ENCODE peak calls at places on chromosomes 2 and 18, in four cellular contexts. K, I, Q and D are unnamed samples.

GRCh38 chr2:174644406-174644805 is 46.8 kb upstream of the WIPF1 start:
- DNase-seq in Q (no peak), K (no peak), I (no peak), D (no peak)

GRCh38 chr2:46420945-46421344 is 58.4 kb upstream of the TMEM247 start:
- DNase-seq in K (no peak), I (no peak), Q (no peak), D (no peak)

GRCh38 chr18:39345321-39345720 is 1779.7 kb upstream of the CELF4 start:
- DNase-seq in I (no peak), Q (no peak), K (no peak), D (no peak)

GRCh38 chr18:39453882-39454281 is 1888.3 kb upstream of the CELF4 start:
- DNase-seq in Q (peak), K (no peak), I (peak), D (no peak)

GRCh38 chr2:160061533-160062282 is 707 bp downstream of the PLA2R1 start:
- DNase-seq in Q (peak), K (no peak), I (peak), D (no peak)

GRCh38 chr2:85839461-85839860 is 49.3 kb downstream of the ST3GAL5 start:
- DNase-seq in Q (no peak), K (no peak), I (no peak), D (no peak)

GRCh38 chr2:203935568-203935967 is 995 bp upstream of the ICOS start:
- DNase-seq in Q (no peak), I (no peak), K (no peak), D (no peak)

GRCh38 chr2:17719562-17720371 is 33.8 kb downstream of the SMC6 start:
- DNase-seq in Q (no peak), K (peak), I (no peak), D (no peak)

GRCh38 chr2:33214436-33214835 is 262.0 kb upstream of the RASGRP3 start:
- DNase-seq in K (no peak), Q (peak), I (no peak), D (no peak)

GRCh38 chr18:76615065-76615733 is 120.2 kb upstream of the ZNF516 start:
- DNase-seq in Q (no peak), K (no peak), I (no peak), D (no peak)

GRCh38 chr18:33849731-33850130 is 271.7 kb downstream of the ASXL3 start:
- DNase-seq in Q (no peak), I (no peak), K (no peak), D (no peak)

GRCh38 chr2:239697765-239698164 is 296.9 kb upstream of the HDAC4 start:
- DNase-seq in I (no peak), Q (no peak), K (no peak), D (no peak)

GRCh38 chr2:120979398-120979797 is 243.7 kb downstream of the GLI2 start:
- DNase-seq in Q (no peak), K (no peak), I (no peak), D (no peak)

GRCh38 chr2:121793816-121794215 is 38.4 kb downstream of the TSN start:
- DNase-seq in I (no peak), K (no peak), Q (no peak), D (no peak)

DNA sequence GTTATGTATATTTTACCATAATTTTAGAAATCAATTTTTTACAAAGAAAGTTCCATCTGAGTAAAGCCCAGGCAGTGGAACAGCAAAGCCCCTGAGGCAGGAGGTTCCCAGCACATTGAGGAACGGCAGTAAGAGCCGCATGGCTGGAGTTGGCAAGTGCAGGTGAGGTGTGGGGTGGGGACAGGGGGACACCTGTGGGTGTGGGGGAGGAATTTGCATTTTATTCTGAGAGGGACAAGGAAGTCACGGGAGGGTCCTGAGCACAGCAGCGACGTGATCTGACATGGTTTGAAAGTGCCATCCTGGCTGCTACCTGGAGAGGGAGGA is 16.1 kb upstream of the ADI1 start:
- DNase-seq in K (no peak), I (no peak), Q (no peak), D (no peak)
- H3K4me3 ChIP-seq in K (peak), I (no peak), Q (no peak), D (no peak)

GRCh38 chr18:57747809-57748680 is 55.1 kb downstream of the ATP8B1 start:
- DNase-seq in K (no peak), Q (no peak), I (no peak), D (no peak)

GRCh38 chr18:57743008-57743407 is 60.1 kb downstream of the ATP8B1 start:
- DNase-seq in K (no peak), Q (no peak), I (peak), D (no peak)

GRCh38 chr18:57741273-57741672 is 61.8 kb downstream of the ATP8B1 start:
- DNase-seq in I (no peak), Q (no peak), K (no peak), D (no peak)

GRCh38 chr18:57748770-57749603 is 54.1 kb downstream of the ATP8B1 start:
- DNase-seq in K (no peak), Q (no peak), I (no peak), D (no peak)

GRCh38 chr18:57744211-57744694 is 58.9 kb downstream of the ATP8B1 start:
- DNase-seq in I (no peak), K (no peak), Q (no peak), D (no peak)
- TF ChIP-seq CTCF in I (no peak), K (no peak), Q (no peak), D (no peak)

GRCh38 chr18:54604211-54604610 is 13.2 kb downstream of the DYNAP start:
- DNase-seq in I (no peak), K (no peak), Q (no peak), D (no peak)

GRCh38 chr18:54611819-54612218 is 20.8 kb downstream of the DYNAP start:
- DNase-seq in Q (no peak), K (no peak), I (no peak), D (no peak)

GRCh38 chr18:54606835-54607212 is 15.8 kb downstream of the DYNAP start:
- DNase-seq in Q (peak), I (no peak), K (no peak), D (no peak)

GRCh38 chr18:54608008-54608642 is 17.1 kb downstream of the DYNAP start:
- DNase-seq in Q (no peak), K (no peak), I (no peak), D (no peak)

DNA sequence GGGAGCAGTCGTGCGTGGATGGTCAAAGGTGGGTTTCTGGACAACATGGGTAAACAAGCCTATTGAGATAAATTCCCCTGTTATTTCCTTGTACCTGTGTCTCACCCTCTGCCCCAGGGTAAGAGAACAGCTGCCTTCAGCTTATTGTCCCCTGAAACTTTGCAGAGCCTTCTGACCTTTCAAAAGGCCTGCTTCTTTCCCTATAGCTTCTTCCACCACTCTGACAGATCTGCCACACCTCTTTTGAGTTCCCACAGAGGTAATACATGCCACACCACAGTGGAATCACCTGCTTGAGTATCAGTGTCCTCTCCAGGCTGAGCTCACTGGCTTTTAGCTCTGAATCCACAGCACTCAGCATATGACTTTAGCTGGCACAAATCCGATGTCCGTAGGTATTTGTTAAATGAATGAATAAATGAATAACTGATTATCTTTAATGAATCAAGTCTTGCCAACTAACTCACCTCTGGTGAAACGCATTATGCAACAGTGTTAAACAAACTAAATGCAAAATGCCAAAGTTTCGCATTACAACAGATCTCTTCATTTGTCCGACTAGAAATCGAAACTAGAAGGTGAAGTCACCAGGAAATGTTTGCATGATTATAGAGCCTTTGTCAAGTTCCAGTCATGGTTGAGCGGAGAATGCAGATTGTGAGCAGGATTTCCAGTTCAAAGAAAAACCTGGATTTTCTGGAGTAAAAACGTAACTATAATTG is 16.3 kb downstream of the DYNAP start:
- DNase-seq in I (no peak), K (no peak), Q (peak), D (peak)
- TF ChIP-seq POLR2A in I (no peak), K (no peak), Q (no peak), D (peak)

GRCh38 chr2:63057249-63058148 is 6.9 kb downstream of the OTX1 start:
- DNase-seq in K (no peak), I (no peak), Q (no peak), D (no peak)
- H3K4me3 ChIP-seq in K (no peak), I (no peak), Q (no peak), D (no peak)